ENCODE peak calls at places on chromosomes 1 and 21, in six cellular contexts. One of them, this sample, is unnamed.
A peak's percentile ranks its signal among the peaks of the same experiment; 100 is the strongest.

GRCh38 chr1:5993553-5994510 is 1.6 kb upstream of the NPHP4 start:
- DNase-seq in cardiac fibroblast: no peak
- DNase-seq in CD4-positive, alpha-beta T cell: no peak
- DNase-seq in CD8-positive, alpha-beta T cell: no peak
- DNase-seq in brain microvascular endothelial cell: no peak
- DNase-seq in mucosa of descending colon: no peak
- DNase-seq in this sample: no peak

GRCh38 chr1:109281680-109282496 is 1.1 kb downstream of the PSRC1 start:
- DNase-seq in mucosa of descending colon: no peak
- DNase-seq in brain microvascular endothelial cell: no peak
- DNase-seq in CD8-positive, alpha-beta T cell: no peak
- DNase-seq in CD4-positive, alpha-beta T cell: no peak
- DNase-seq in cardiac fibroblast: peak; percentile 47
- DNase-seq in this sample: no peak

GRCh38 chr1:51663105-51663504 is 46.2 kb downstream of the OSBPL9 start:
- DNase-seq in mucosa of descending colon: no peak
- DNase-seq in cardiac fibroblast: no peak
- DNase-seq in CD4-positive, alpha-beta T cell: no peak
- DNase-seq in brain microvascular endothelial cell: no peak
- DNase-seq in CD8-positive, alpha-beta T cell: no peak
- DNase-seq in this sample: no peak

GRCh38 chr1:169648709-169649108 is 18.8 kb upstream of the SELP start:
- DNase-seq in mucosa of descending colon: no peak
- DNase-seq in cardiac fibroblast: no peak
- DNase-seq in CD8-positive, alpha-beta T cell: no peak
- DNase-seq in brain microvascular endothelial cell: no peak
- DNase-seq in CD4-positive, alpha-beta T cell: no peak
- DNase-seq in this sample: no peak

GRCh38 chr1:116503535-116504307 is 67.1 kb downstream of the CD58 start:
- DNase-seq in mucosa of descending colon: no peak
- DNase-seq in CD8-positive, alpha-beta T cell: no peak
- DNase-seq in brain microvascular endothelial cell: no peak
- DNase-seq in cardiac fibroblast: no peak
- DNase-seq in CD4-positive, alpha-beta T cell: no peak
- DNase-seq in this sample: no peak

GRCh38 chr1:85413169-85413568 is 51.8 kb downstream of the DDAH1 start:
- DNase-seq in cardiac fibroblast: no peak
- DNase-seq in mucosa of descending colon: no peak
- DNase-seq in CD4-positive, alpha-beta T cell: no peak
- DNase-seq in CD8-positive, alpha-beta T cell: no peak
- DNase-seq in brain microvascular endothelial cell: no peak
- DNase-seq in this sample: no peak

GRCh38 chr1:57966751-57967406 is 543.0 kb upstream of the DAB1 start:
- DNase-seq in CD4-positive, alpha-beta T cell: no peak
- DNase-seq in cardiac fibroblast: peak; percentile 1
- DNase-seq in brain microvascular endothelial cell: peak; percentile 1
- DNase-seq in CD8-positive, alpha-beta T cell: no peak
- DNase-seq in mucosa of descending colon: no peak
- DNase-seq in this sample: no peak

GRCh38 chr1:153345187-153346066 is 3.2 kb downstream of the PGLYRP4 start:
- DNase-seq in CD8-positive, alpha-beta T cell: no peak
- DNase-seq in CD4-positive, alpha-beta T cell: no peak
- DNase-seq in cardiac fibroblast: no peak
- DNase-seq in brain microvascular endothelial cell: no peak
- DNase-seq in mucosa of descending colon: no peak
- DNase-seq in this sample: no peak

GRCh38 chr1:230278871-230279582 is 147.1 kb downstream of the PGBD5 start:
- DNase-seq in cardiac fibroblast: no peak
- DNase-seq in CD8-positive, alpha-beta T cell: no peak
- DNase-seq in CD4-positive, alpha-beta T cell: no peak
- DNase-seq in brain microvascular endothelial cell: no peak
- DNase-seq in mucosa of descending colon: no peak
- DNase-seq in this sample: no peak

GRCh38 chr21:32413697-32414578 is 1.4 kb downstream of the EVA1C start:
- DNase-seq in CD8-positive, alpha-beta T cell: no peak
- DNase-seq in CD4-positive, alpha-beta T cell: no peak
- DNase-seq in mucosa of descending colon: peak; percentile 45
- DNase-seq in cardiac fibroblast: peak; percentile 86
- DNase-seq in brain microvascular endothelial cell: no peak
- DNase-seq in this sample: no peak

GRCh38 chr1:109500886-109501285 is 7.0 kb downstream of the CYB561D1 start:
- DNase-seq in brain microvascular endothelial cell: peak; percentile 59
- DNase-seq in cardiac fibroblast: no peak
- DNase-seq in CD8-positive, alpha-beta T cell: no peak
- DNase-seq in mucosa of descending colon: no peak
- DNase-seq in CD4-positive, alpha-beta T cell: no peak
- DNase-seq in this sample: no peak

GRCh38 chr21:45132841-45133573 is 58.6 kb downstream of the ADARB1 start:
- DNase-seq in CD8-positive, alpha-beta T cell: no peak
- DNase-seq in brain microvascular endothelial cell: no peak
- DNase-seq in CD4-positive, alpha-beta T cell: no peak
- DNase-seq in cardiac fibroblast: peak; percentile 25
- DNase-seq in mucosa of descending colon: no peak
- DNase-seq in this sample: no peak

GRCh38 chr21:16460936-16461335 is 731.2 kb downstream of the USP25 start:
- DNase-seq in CD4-positive, alpha-beta T cell: no peak
- DNase-seq in mucosa of descending colon: no peak
- DNase-seq in CD8-positive, alpha-beta T cell: no peak
- DNase-seq in brain microvascular endothelial cell: no peak
- DNase-seq in cardiac fibroblast: no peak
- DNase-seq in this sample: no peak

GRCh38 chr1:3050603-3051002 is 18.4 kb upstream of the PRDM16 start:
- DNase-seq in CD8-positive, alpha-beta T cell: no peak
- DNase-seq in mucosa of descending colon: no peak
- DNase-seq in cardiac fibroblast: no peak
- DNase-seq in brain microvascular endothelial cell: no peak
- DNase-seq in CD4-positive, alpha-beta T cell: no peak
- DNase-seq in this sample: no peak

GRCh38 chr1:207414606-207415108 is 39.5 kb upstream of the CR2 start:
- DNase-seq in brain microvascular endothelial cell: no peak
- DNase-seq in CD4-positive, alpha-beta T cell: no peak
- DNase-seq in cardiac fibroblast: no peak
- DNase-seq in CD8-positive, alpha-beta T cell: no peak
- DNase-seq in mucosa of descending colon: no peak
- DNase-seq in this sample: no peak

GRCh38 chr1:41576620-41577019 is 92.1 kb upstream of the EDN2 start:
- DNase-seq in CD4-positive, alpha-beta T cell: no peak
- DNase-seq in cardiac fibroblast: peak; percentile 22
- DNase-seq in mucosa of descending colon: no peak
- DNase-seq in CD8-positive, alpha-beta T cell: no peak
- DNase-seq in brain microvascular endothelial cell: peak; percentile 7
- DNase-seq in this sample: no peak

GRCh38 chr1:26785611-26786436 is 1.9 kb upstream of the PIGV start:
- DNase-seq in brain microvascular endothelial cell: no peak
- DNase-seq in CD4-positive, alpha-beta T cell: no peak
- DNase-seq in CD8-positive, alpha-beta T cell: no peak
- DNase-seq in cardiac fibroblast: peak; percentile 38
- DNase-seq in mucosa of descending colon: no peak
- DNase-seq in this sample: no peak

GRCh38 chr1:164223378-164223777 is 335.6 kb upstream of the PBX1 start:
- DNase-seq in CD8-positive, alpha-beta T cell: no peak
- DNase-seq in CD4-positive, alpha-beta T cell: no peak
- DNase-seq in cardiac fibroblast: no peak
- DNase-seq in brain microvascular endothelial cell: no peak
- DNase-seq in mucosa of descending colon: no peak
- DNase-seq in this sample: no peak

GRCh38 chr1:231062500-231063270 is 22.6 kb upstream of the FAM89A start:
- DNase-seq in mucosa of descending colon: no peak
- DNase-seq in CD8-positive, alpha-beta T cell: no peak
- DNase-seq in cardiac fibroblast: no peak
- DNase-seq in brain microvascular endothelial cell: peak; percentile 65
- DNase-seq in CD4-positive, alpha-beta T cell: no peak
- DNase-seq in this sample: no peak

GRCh38 chr1:113714606-113715269 is 44.5 kb downstream of the PHTF1 start:
- DNase-seq in brain microvascular endothelial cell: no peak
- DNase-seq in mucosa of descending colon: no peak
- DNase-seq in CD4-positive, alpha-beta T cell: no peak
- DNase-seq in cardiac fibroblast: no peak
- DNase-seq in CD8-positive, alpha-beta T cell: no peak
- DNase-seq in this sample: no peak
- TF ChIP-seq CTCF in brain microvascular endothelial cell: no peak
- TF ChIP-seq CTCF in mucosa of descending colon: no peak
- TF ChIP-seq CTCF in CD4-positive, alpha-beta T cell: no peak
- TF ChIP-seq CTCF in cardiac fibroblast: no peak
- TF ChIP-seq CTCF in CD8-positive, alpha-beta T cell: no peak
- TF ChIP-seq CTCF in this sample: no peak

DNA sequence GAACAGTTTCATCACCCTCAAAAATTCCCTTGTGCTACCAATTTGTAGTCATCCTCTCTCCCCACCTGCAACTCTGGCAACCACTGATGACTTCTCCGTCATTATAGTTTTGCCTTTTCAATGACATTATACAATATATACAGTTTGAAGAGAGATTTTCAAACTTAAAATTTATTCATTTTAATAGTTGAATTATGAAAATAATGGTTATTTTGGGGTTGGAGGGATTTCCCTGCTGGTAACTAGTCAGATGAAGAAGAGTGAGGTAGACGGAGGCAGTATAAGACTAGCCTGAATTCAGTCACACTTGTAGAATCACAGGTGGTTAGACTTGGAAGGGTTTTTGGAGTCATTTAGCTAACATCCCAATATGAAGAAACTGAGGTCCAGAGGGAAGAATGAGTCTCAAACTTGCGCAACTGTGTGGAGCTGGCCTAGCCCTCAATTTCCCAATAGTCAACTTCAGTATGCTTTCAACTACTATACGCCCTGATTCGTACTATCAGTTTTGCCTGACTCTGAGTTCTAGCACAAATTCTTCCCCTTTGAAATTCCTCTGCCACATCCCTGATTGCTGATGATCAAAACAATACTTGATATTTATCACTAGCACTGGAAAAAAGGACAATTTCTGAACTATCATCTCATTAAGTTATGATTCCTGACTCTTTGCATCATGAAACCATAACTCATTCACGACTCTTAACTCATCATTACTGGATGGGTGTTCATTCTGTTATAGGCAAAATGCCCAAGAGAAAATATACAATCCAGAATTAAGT is 54.2 kb downstream of the VANGL2 start:
- DNase-seq in CD8-positive, alpha-beta T cell: no peak
- DNase-seq in brain microvascular endothelial cell: no peak
- DNase-seq in CD4-positive, alpha-beta T cell: no peak
- DNase-seq in cardiac fibroblast: no peak
- DNase-seq in mucosa of descending colon: no peak
- DNase-seq in this sample: no peak
- TF ChIP-seq CTCF in CD8-positive, alpha-beta T cell: no peak
- TF ChIP-seq CTCF in brain microvascular endothelial cell: no peak
- TF ChIP-seq CTCF in CD4-positive, alpha-beta T cell: no peak
- TF ChIP-seq CTCF in cardiac fibroblast: no peak
- TF ChIP-seq CTCF in mucosa of descending colon: no peak
- TF ChIP-seq CTCF in this sample: no peak

DNA sequence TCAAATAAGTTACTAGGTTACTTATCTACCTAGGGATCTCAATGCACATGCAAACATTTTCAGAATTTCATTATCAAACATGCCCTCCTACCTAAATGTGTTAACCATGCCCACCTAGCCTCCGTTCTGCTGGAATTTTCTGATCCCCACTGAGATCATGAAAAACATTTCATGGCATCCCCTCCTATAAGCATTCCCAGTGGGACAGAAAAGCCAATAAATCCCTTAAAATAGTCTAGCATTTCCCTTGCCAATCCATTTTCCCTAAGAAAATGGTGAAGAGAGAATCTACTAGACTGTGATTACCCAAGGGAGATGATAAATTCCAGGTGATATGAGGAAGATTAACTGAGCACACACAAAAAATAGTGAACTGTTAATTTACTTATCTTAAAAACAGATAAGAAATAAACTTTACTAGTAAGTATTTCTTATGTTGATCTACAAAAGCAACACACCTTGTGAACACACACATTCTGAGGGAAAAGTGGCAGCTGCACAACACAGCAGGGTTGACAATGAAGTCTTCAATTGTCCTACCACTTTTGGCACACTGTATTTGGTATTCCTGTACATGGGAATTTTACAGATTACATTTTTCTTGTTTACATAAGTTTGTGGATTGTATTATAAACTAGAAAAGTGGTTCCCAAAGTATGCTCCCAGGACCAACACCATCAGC is 49.6 kb downstream of the ARID4B start:
- DNase-seq in mucosa of descending colon: no peak
- DNase-seq in brain microvascular endothelial cell: no peak
- DNase-seq in CD4-positive, alpha-beta T cell: no peak
- DNase-seq in CD8-positive, alpha-beta T cell: no peak
- DNase-seq in cardiac fibroblast: no peak
- DNase-seq in this sample: no peak
- TF ChIP-seq CTCF in mucosa of descending colon: no peak
- TF ChIP-seq CTCF in brain microvascular endothelial cell: no peak
- TF ChIP-seq CTCF in CD4-positive, alpha-beta T cell: no peak
- TF ChIP-seq CTCF in CD8-positive, alpha-beta T cell: no peak
- TF ChIP-seq CTCF in cardiac fibroblast: no peak
- TF ChIP-seq CTCF in this sample: no peak

GRCh38 chr1:11340248-11340632 is 67.2 kb downstream of the UBIAD1 start:
- DNase-seq in CD4-positive, alpha-beta T cell: no peak
- DNase-seq in cardiac fibroblast: no peak
- DNase-seq in CD8-positive, alpha-beta T cell: no peak
- DNase-seq in brain microvascular endothelial cell: no peak
- DNase-seq in mucosa of descending colon: no peak
- DNase-seq in this sample: no peak

GRCh38 chr1:11335417-11336070 is 62.5 kb downstream of the UBIAD1 start:
- DNase-seq in CD8-positive, alpha-beta T cell: peak; percentile 10
- DNase-seq in mucosa of descending colon: no peak
- DNase-seq in cardiac fibroblast: no peak
- DNase-seq in CD4-positive, alpha-beta T cell: no peak
- DNase-seq in brain microvascular endothelial cell: no peak
- DNase-seq in this sample: no peak

GRCh38 chr1:11339346-11340247 is 66.6 kb downstream of the UBIAD1 start:
- DNase-seq in mucosa of descending colon: peak; percentile 64
- DNase-seq in cardiac fibroblast: no peak
- DNase-seq in CD4-positive, alpha-beta T cell: no peak
- DNase-seq in CD8-positive, alpha-beta T cell: no peak
- DNase-seq in brain microvascular endothelial cell: no peak
- DNase-seq in this sample: peak; percentile 43

GRCh38 chr1:11338351-11338809 is 65.4 kb downstream of the UBIAD1 start:
- DNase-seq in mucosa of descending colon: no peak
- DNase-seq in CD8-positive, alpha-beta T cell: no peak
- DNase-seq in brain microvascular endothelial cell: no peak
- DNase-seq in cardiac fibroblast: no peak
- DNase-seq in CD4-positive, alpha-beta T cell: no peak
- DNase-seq in this sample: no peak

GRCh38 chr1:11337536-11338350 is 64.7 kb downstream of the UBIAD1 start:
- DNase-seq in CD8-positive, alpha-beta T cell: peak; percentile 70
- DNase-seq in cardiac fibroblast: peak; percentile 38
- DNase-seq in CD4-positive, alpha-beta T cell: peak; percentile 65
- DNase-seq in brain microvascular endothelial cell: peak; percentile 27
- DNase-seq in mucosa of descending colon: peak; percentile 59
- DNase-seq in this sample: peak; percentile 79
- TF ChIP-seq CTCF in CD8-positive, alpha-beta T cell: peak; percentile 83
- TF ChIP-seq CTCF in cardiac fibroblast: peak; percentile 88
- TF ChIP-seq CTCF in CD4-positive, alpha-beta T cell: peak; percentile 86
- TF ChIP-seq CTCF in brain microvascular endothelial cell: peak; percentile 93
- TF ChIP-seq CTCF in mucosa of descending colon: no peak
- TF ChIP-seq CTCF in this sample: peak; percentile 86

This sample was measured in neural crest cell.